ENCODE peak calls at places on chromosome 9, in four cellular contexts. Z, H, R and F are unnamed samples.

GRCh38 chr9:17936365-17936764 is 357.5 kb downstream of the SH3GL2 start:
- DNase-seq in Z (no peak), H (no peak), R (no peak), F (no peak)

GRCh38 chr9:115673599-115673998 is 480.0 kb upstream of the PAPPA start:
- DNase-seq in Z (no peak), H (no peak), R (no peak), F (peak)

GRCh38 chr9:100355561-100355960 is 2.8 kb upstream of the TEX10 start:
- DNase-seq in Z (no peak), H (no peak), R (no peak), F (no peak)

GRCh38 chr9:134546746-134547145 is 94.9 kb upstream of the COL5A1 start:
- DNase-seq in Z (no peak), H (no peak), R (no peak), F (no peak)

GRCh38 chr9:91654527-91654926 is 230.9 kb upstream of the NFIL3 start:
- DNase-seq in Z (no peak), H (no peak), R (peak), F (no peak)

GRCh38 chr9:81981881-81982280 is 6.7 kb upstream of the SPATA31D1 start:
- DNase-seq in Z (no peak), H (no peak), R (no peak), F (no peak)

GRCh38 chr9:129983891-129984290 is 59.1 kb downstream of the FNBP1 start:
- DNase-seq in Z (no peak), H (no peak), R (no peak), F (no peak)

GRCh38 chr9:33159760-33160127 is 7.4 kb downstream of the B4GALT1 start:
- DNase-seq in Z (no peak), H (no peak), R (no peak), F (peak)

GRCh38 chr9:122389799-122390481 is 19.1 kb downstream of the PTGS1 start:
- DNase-seq in Z (no peak), H (no peak), R (no peak), F (peak)

GRCh38 chr9:16002816-16003215 is 450.0 kb downstream of the CCDC171 start:
- DNase-seq in Z (no peak), H (no peak), R (no peak), F (peak)

GRCh38 chr9:15543033-15543791 is 9.6 kb upstream of the CCDC171 start:
- DNase-seq in Z (no peak), H (no peak), R (no peak), F (peak)

GRCh38 chr9:15743512-15743911 is 190.7 kb downstream of the CCDC171 start:
- DNase-seq in Z (no peak), H (no peak), R (no peak), F (no peak)

GRCh38 chr9:129270903-129271431 is 92.9 kb upstream of the IER5L start:
- DNase-seq in Z (no peak), H (peak), R (no peak), F (no peak)

GRCh38 chr9:18115131-18115530 is 358.8 kb upstream of the ADAMTSL1 start:
- DNase-seq in Z (no peak), H (no peak), R (no peak), F (no peak)

GRCh38 chr9:37925006-37925405 is 21.1 kb upstream of the SLC25A51 start:
- DNase-seq in Z (peak), H (no peak), R (no peak), F (no peak)

GRCh38 chr9:5843450-5844249 is 10.7 kb upstream of the ERMP1 start:
- DNase-seq in Z (no peak), H (no peak), R (peak), F (peak)

GRCh38 chr9:3441197-3441816 is 84.5 kb downstream of the RFX3 start:
- DNase-seq in Z (no peak), H (peak), R (peak), F (peak)

GRCh38 chr9:124000161-124000783 is 11.3 kb upstream of the LHX2 start:
- DNase-seq in Z (no peak), H (no peak), R (no peak), F (no peak)

GRCh38 chr9:124000784-124001444 is 10.7 kb upstream of the LHX2 start:
- DNase-seq in Z (no peak), H (no peak), R (no peak), F (no peak)

GRCh38 chr9:123999668-124000067 is 11.9 kb upstream of the LHX2 start:
- DNase-seq in Z (no peak), H (no peak), R (no peak), F (no peak)

GRCh38 chr9:124001865-124002525 is 9.6 kb upstream of the LHX2 start:
- DNase-seq in Z (no peak), H (no peak), R (no peak), F (no peak)

DNA sequence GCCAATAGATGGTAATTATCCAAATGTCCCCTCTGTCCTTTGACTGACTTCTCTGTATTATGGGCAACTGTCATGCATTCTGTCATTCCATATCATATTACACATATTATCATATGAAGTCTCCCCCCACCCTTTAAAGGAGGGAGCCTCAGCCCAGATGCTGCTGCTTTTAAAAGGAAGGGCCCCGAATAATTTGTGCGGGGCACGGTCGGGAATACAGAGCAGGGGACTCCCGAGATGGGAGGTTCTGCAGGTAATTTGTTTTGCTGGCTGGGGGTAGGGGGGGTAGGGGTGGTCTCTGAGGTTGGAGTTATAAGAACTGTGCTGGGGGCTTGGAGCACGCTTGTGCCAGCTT is 10.1 kb upstream of the LHX2 start:
- DNase-seq in Z (no peak), H (no peak), R (no peak), F (no peak)
- H3K4me3 ChIP-seq in Z (peak), H (no peak), R (no peak), F (no peak)

GRCh38 chr9:124295097-124295794 is 37.5 kb downstream of the NEK6 start:
- DNase-seq in Z (no peak), H (no peak), R (no peak), F (no peak)

GRCh38 chr9:124291801-124292396 is 34.1 kb downstream of the NEK6 start:
- DNase-seq in Z (no peak), H (no peak), R (no peak), F (no peak)

GRCh38 chr9:124296094-124296493 is 38.3 kb downstream of the NEK6 start:
- DNase-seq in Z (no peak), H (no peak), R (no peak), F (no peak)

GRCh38 chr9:124292696-124293593 is 35.2 kb downstream of the NEK6 start:
- DNase-seq in Z (no peak), H (no peak), R (no peak), F (no peak)

GRCh38 chr9:124293712-124294504 is 36.2 kb downstream of the NEK6 start:
- DNase-seq in Z (no peak), H (no peak), R (no peak), F (peak)
- H3K4me3 ChIP-seq in Z (no peak), H (no peak), R (no peak), F (no peak)

GRCh38 chr9:112028242-112029221 is 131.9 kb downstream of the UGCG start:
- DNase-seq in Z (no peak), H (no peak), R (no peak), F (no peak)
- H3K4me3 ChIP-seq in Z (no peak), H (no peak), R (no peak), F (no peak)

GRCh38 chr9:114098021-114098659 is 952 bp downstream of the KIF12 start:
- DNase-seq in Z (no peak), H (no peak), R (peak), F (no peak)

GRCh38 chr9:114098660-114099522 is at the start of gene KIF12:
- DNase-seq in Z (no peak), H (no peak), R (peak), F (no peak)

GRCh38 chr9:114096866-114097612 is 2.1 kb downstream of the KIF12 start:
- DNase-seq in Z (no peak), H (no peak), R (no peak), F (no peak)

GRCh38 chr9:114096041-114096511 is 3.0 kb downstream of the KIF12 start:
- DNase-seq in Z (no peak), H (no peak), R (no peak), F (no peak)

GRCh38 chr9:114097613-114098020 is 1.5 kb downstream of the KIF12 start:
- DNase-seq in Z (no peak), H (no peak), R (no peak), F (peak)
- H3K4me3 ChIP-seq in Z (peak), H (no peak), R (peak), F (peak)

GRCh38 chr9:127923771-127924170 is 6.8 kb downstream of the PIP5KL1 start:
- DNase-seq in Z (no peak), H (peak), R (no peak), F (peak)

GRCh38 chr9:127919253-127919815 is 2.5 kb upstream of the ST6GALNAC4 start:
- DNase-seq in Z (no peak), H (peak), R (no peak), F (peak)

GRCh38 chr9:127923046-127923445 is 6.2 kb upstream of the ST6GALNAC4 start:
- DNase-seq in Z (no peak), H (no peak), R (no peak), F (no peak)

GRCh38 chr9:127920794-127921193 is 4.0 kb upstream of the ST6GALNAC4 start:
- DNase-seq in Z (no peak), H (no peak), R (no peak), F (no peak)

GRCh38 chr9:127921592-127922120 is 4.8 kb upstream of the ST6GALNAC4 start:
- DNase-seq in Z (no peak), H (no peak), R (peak), F (no peak)
- H3K4me3 ChIP-seq in Z (peak), H (peak), R (peak), F (no peak)

DNA sequence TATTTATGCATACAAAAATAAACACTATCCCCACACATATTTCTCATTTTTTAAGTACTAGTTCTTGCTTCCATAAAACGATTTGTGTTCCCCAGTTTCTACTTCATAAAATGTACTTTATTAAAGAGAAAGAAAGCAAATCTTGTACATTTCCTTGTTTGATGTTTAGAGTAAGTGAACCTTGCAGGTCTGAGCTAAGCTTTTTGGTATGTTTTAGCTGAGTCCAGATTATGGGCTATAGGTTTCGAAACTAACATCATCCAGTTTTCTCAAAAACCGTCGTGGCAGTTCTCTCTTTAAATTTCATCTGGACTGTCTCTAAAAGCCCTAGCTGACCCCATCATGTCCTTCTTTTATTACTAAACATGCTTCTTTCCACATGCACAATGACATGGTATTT is 165.2 kb upstream of the MPDZ start:
- DNase-seq in Z (no peak), H (no peak), R (no peak), F (no peak)
- H3K4me3 ChIP-seq in Z (peak), H (no peak), R (no peak), F (no peak)